ENCODE peak calls at places on chromosomes 7 and 10, in eight cellular contexts. B is NCI-H2171 treated with DMSO at 0.1 percent for 48 hours; P is NCI-H2029; X is anterior cingulate cortex; A is SW 1271; Y is effector memory CD8-positive, alpha-beta T cell; U is amygdala; H is central memory CD4-positive, alpha-beta T cell. E is an unnamed sample.

GRCh38 chr7:30379131-30379530 is 94.7 kb downstream of the ZNRF2 start:
- DNase-seq in Y (no peak), X (no peak), U (no peak), A (no peak), B (no peak), H (no peak), P (no peak), E (no peak)

GRCh38 chr7:1696671-1697498 is 26.8 kb downstream of the ELFN1 start:
- DNase-seq in H (no peak), P (no peak), A (no peak), Y (no peak), B (no peak), U (no peak), X (no peak), E (no peak)

GRCh38 chr10:69089638-69090599 is 2.0 kb downstream of the SRGN start:
- DNase-seq in P (no peak), X (no peak), U (no peak), A (no peak), B (no peak), H (peak), Y (peak), E (no peak)

GRCh38 chr7:80481196-80481884 is 30.5 kb downstream of the GNAT3 start:
- DNase-seq in U (no peak), P (no peak), B (no peak), Y (no peak), X (no peak), H (no peak), A (no peak), E (no peak)

GRCh38 chr7:135768467-135768866 is 19.9 kb upstream of the FAM180A start:
- DNase-seq in U (no peak), H (no peak), A (no peak), Y (no peak), P (no peak), B (no peak), X (no peak), E (no peak)

GRCh38 chr10:131059881-131060280 is 251.6 kb downstream of the TCERG1L start:
- DNase-seq in H (no peak), P (no peak), B (no peak), X (no peak), Y (no peak), U (no peak), A (no peak), E (no peak)

GRCh38 chr7:31948041-31948440 is 122.2 kb downstream of the PDE1C start:
- DNase-seq in U (no peak), A (no peak), Y (no peak), H (no peak), X (no peak), P (no peak), B (no peak), E (no peak)

GRCh38 chr10:987906-988666 is at the start of gene GTPBP4:
- DNase-seq in A (peak), Y (peak), X (peak), B (peak), P (peak), U (peak), H (peak), E (peak)

GRCh38 chr7:144127714-144128334 is 4.8 kb downstream of the OR2A14 start:
- DNase-seq in H (peak), P (peak), U (peak), X (no peak), A (peak), B (peak), Y (peak), E (peak)

GRCh38 chr10:127973810-127974311 is 67.0 kb downstream of the PTPRE start:
- DNase-seq in B (no peak), H (no peak), P (no peak), U (no peak), X (no peak), Y (no peak), A (no peak), E (no peak)

GRCh38 chr7:44639701-44640321 is 33.4 kb downstream of the OGDH start:
- DNase-seq in B (peak), H (no peak), P (peak), A (peak), U (no peak), Y (no peak), X (no peak), E (peak)

GRCh38 chr10:285216-285967 is 150.1 kb downstream of the ZMYND11 start:
- DNase-seq in Y (no peak), B (peak), A (no peak), U (no peak), P (peak), H (no peak), X (no peak), E (no peak)

GRCh38 chr10:123795196-123795780 is 96.3 kb downstream of the CPXM2 start:
- DNase-seq in Y (no peak), P (no peak), U (no peak), H (no peak), B (no peak), A (no peak), X (no peak), E (no peak)

GRCh38 chr7:107201795-107202450 is 33.1 kb downstream of the HBP1 start:
- DNase-seq in Y (no peak), B (peak), X (no peak), P (peak), H (peak), A (no peak), U (no peak), E (no peak)

GRCh38 chr10:117322258-117322657 is 53.0 kb downstream of the PDZD8 start:
- DNase-seq in U (no peak), X (no peak), B (no peak), A (no peak), H (no peak), Y (no peak), P (no peak), E (no peak)

GRCh38 chr10:101021239-101021638 is 9.7 kb downstream of the PDZD7 start:
- DNase-seq in U (no peak), H (no peak), B (no peak), A (no peak), Y (no peak), X (no peak), P (no peak), E (no peak)

GRCh38 chr7:43513236-43513635 is 69.7 kb upstream of the STK17A start:
- DNase-seq in P (peak), Y (no peak), B (no peak), X (peak), A (no peak), U (no peak), H (no peak), E (no peak)

GRCh38 chr10:118238573-118239240 is 103.4 kb downstream of the FAM204A start:
- DNase-seq in A (no peak), P (no peak), Y (no peak), H (no peak), B (no peak), X (no peak), U (no peak), E (peak)

GRCh38 chr7:30896783-30897617 is 14.7 kb upstream of the AQP1 start:
- DNase-seq in A (no peak), U (no peak), H (no peak), P (no peak), Y (no peak), X (no peak), B (no peak), E (no peak)

GRCh38 chr10:48469516-48470020 is 135.3 kb downstream of the ARHGAP22 start:
- DNase-seq in B (no peak), X (no peak), Y (no peak), A (no peak), H (no peak), U (no peak), P (no peak), E (no peak)

GRCh38 chr7:82443801-82444219 is 233 bp upstream of the CACNA2D1 start:
- DNase-seq in U (peak), X (peak), P (peak), H (no peak), Y (no peak), B (peak), A (peak), E (peak)

GRCh38 chr7:98335411-98335977 is 54.0 kb downstream of the BRI3 start:
- DNase-seq in H (no peak), B (no peak), P (no peak), Y (no peak), X (no peak), U (no peak), A (no peak), E (no peak)

GRCh38 chr7:38542156-38542555 is 89.0 kb downstream of the AMPH start:
- DNase-seq in Y (no peak), B (peak), X (no peak), P (no peak), A (no peak), U (no peak), H (no peak), E (no peak)

GRCh38 chr10:101563007-101563406 is 25.1 kb downstream of the POLL start:
- DNase-seq in U (no peak), A (no peak), P (no peak), Y (no peak), H (no peak), X (no peak), B (no peak), E (no peak)

GRCh38 chr10:13528875-13529713 is at the start of gene BEND7:
- DNase-seq in Y (no peak), U (no peak), P (no peak), B (peak), A (no peak), X (no peak), H (no peak), E (no peak)

GRCh38 chr10:19809481-19809880 is 6.8 kb upstream of the PLXDC2 start:
- DNase-seq in B (no peak), Y (no peak), X (no peak), A (no peak), U (no peak), P (no peak), H (no peak), E (no peak)

GRCh38 chr7:28591725-28592331 is 179.5 kb downstream of the CREB5 start:
- DNase-seq in H (no peak), X (no peak), B (no peak), A (no peak), Y (no peak), P (no peak), U (no peak), E (no peak)